ENCODE peak calls at places on chromosomes 3 and 15, in five cellular contexts. L, J, S, F and M are unnamed samples.

GRCh38 chr3:52670621-52671521 is 14.8 kb downstream of the PBRM1 start:
- DNase-seq in S (no peak), J (peak), L (no peak), F (peak), M (no peak)

GRCh38 chr3:4063916-4064592 is 239.1 kb upstream of the SETMAR start:
- DNase-seq in S (no peak), F (no peak), J (no peak), L (no peak), M (no peak)

GRCh38 chr3:189320511-189320910 is 148.7 kb downstream of the TPRG1 start:
- DNase-seq in S (no peak), F (no peak), L (no peak), J (no peak), M (no peak)

GRCh38 chr3:64896173-64896925 is 208.5 kb upstream of the ADAMTS9 start:
- DNase-seq in J (no peak), L (no peak), F (no peak), S (no peak), M (no peak)

GRCh38 chr3:158768361-158768787 is 33.5 kb upstream of the MFSD1 start:
- DNase-seq in J (peak), S (peak), F (no peak), L (no peak), M (no peak)

GRCh38 chr3:73581134-73581846 is 43.5 kb downstream of the PDZRN3 start:
- DNase-seq in S (no peak), L (no peak), F (no peak), J (no peak), M (no peak)

GRCh38 chr3:161314836-161315391 is 56.4 kb downstream of the SPTSSB start:
- DNase-seq in F (no peak), J (no peak), L (no peak), S (no peak), M (no peak)

GRCh38 chr3:67976683-67977082 is 322.3 kb upstream of the SUCLG2 start:
- DNase-seq in S (no peak), F (no peak), L (no peak), J (no peak), M (no peak)

GRCh38 chr15:99139276-99139675 is 34.4 kb downstream of the SYNM start:
- DNase-seq in S (no peak), L (no peak), J (no peak), F (no peak), M (no peak)

GRCh38 chr3:12999147-13000140 is 73.8 kb downstream of the IQSEC1 start:
- DNase-seq in S (peak), J (peak), L (no peak), F (no peak), M (no peak)

GRCh38 chr3:15654096-15654495 is 52.6 kb downstream of the BTD start:
- DNase-seq in L (no peak), F (no peak), J (no peak), S (no peak), M (no peak)

DNA sequence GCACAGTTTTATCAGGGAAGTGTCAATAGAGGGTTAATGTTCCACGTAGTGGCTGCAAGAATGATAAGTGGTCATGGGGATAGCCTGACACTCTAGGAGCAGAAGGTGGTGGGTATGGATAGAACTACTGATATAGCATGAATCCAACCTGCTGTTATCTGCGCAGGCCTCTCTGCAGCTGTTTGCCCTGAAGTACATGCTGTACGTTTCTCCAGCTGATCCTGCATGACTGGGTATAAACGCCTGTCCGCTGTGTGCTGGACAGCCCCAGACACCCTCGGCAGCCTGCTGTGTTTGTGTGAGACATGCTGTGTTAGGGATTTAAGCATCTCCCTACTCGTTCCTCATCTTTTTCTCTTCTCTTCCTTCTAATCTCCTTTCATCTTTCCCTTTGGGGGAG is 87.1 kb downstream of the LPP start:
- DNase-seq in L (no peak), J (no peak), S (no peak), F (no peak), M (no peak)
- TF ChIP-seq TAF1 in L (no peak), J (no peak), S (no peak), F (no peak), M (no peak)

GRCh38 chr3:179260949-179261765 is 10.2 kb upstream of the KCNMB3 start:
- DNase-seq in S (peak), F (no peak), J (peak), L (peak), M (peak)
- TF ChIP-seq POLR2A in S (peak), F (peak), J (peak), L (no peak), M (peak)

DNA sequence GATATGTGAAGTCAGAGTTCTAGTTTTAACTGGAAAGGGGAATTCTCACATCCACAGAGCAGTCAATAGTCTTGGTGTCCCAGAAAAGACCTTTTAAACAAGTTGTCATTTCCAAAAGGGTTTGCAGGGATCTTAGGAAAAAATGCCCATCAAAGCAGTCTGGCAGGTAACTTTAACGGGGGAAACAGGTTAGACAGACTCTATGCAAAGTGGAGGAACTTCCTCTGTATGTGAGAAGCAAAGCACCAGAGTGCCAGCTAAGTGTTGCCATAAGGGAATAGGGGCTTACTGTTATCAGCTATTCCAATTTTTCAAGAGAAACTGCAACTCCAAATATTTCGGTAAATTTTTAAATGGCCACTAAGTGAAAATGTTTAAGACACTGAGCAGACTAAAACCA is 307.9 kb upstream of the MDFIC2 start:
- DNase-seq in L (no peak), J (no peak), S (no peak), F (no peak), M (no peak)
- TF ChIP-seq POLR2AphosphoS5 in L (no peak), J (no peak), S (no peak), F (no peak), M (no peak)

GRCh38 chr3:170222647-170223541 is 670 bp downstream of the PRKCI start:
- DNase-seq in F (no peak), J (peak), L (peak), S (peak), M (peak)

GRCh38 chr3:170221924-170222646 is at the start of gene PRKCI:
- DNase-seq in S (peak), J (peak), L (peak), F (peak), M (peak)

GRCh38 chr3:170226426-170226960 is 4.3 kb downstream of the PRKCI start:
- DNase-seq in L (no peak), S (no peak), J (no peak), F (no peak), M (no peak)

GRCh38 chr3:170225166-170225565 is 2.9 kb downstream of the PRKCI start:
- DNase-seq in F (no peak), S (no peak), L (no peak), J (no peak), M (no peak)

DNA sequence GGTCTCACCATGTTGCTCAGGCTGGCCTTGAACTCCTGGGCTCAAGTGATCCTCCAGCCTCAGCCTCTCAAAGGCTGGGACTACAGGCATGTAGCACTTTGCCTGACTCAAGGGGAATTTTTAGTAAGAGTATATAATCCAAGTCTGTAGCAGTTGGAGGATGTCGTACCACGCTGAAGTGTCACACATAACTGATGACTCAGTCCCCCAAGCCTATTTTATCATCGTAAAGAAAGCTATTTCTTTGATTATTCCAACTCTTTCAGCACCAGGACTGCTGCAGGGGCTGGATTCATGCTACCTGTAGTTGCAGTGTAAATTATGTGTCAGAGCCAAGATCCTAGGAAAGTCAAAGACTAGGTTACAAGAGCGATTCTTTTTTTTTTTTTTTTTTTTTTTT is 1.4 kb upstream of the PRKCI start:
- DNase-seq in S (no peak), F (no peak), L (no peak), J (no peak), M (no peak)
- TF ChIP-seq TAF1 in S (no peak), F (no peak), L (no peak), J (no peak), M (no peak)

GRCh38 chr3:113211370-113212154 is at the start of gene BOC:
- DNase-seq in F (no peak), L (peak), S (no peak), J (no peak), M (peak)

GRCh38 chr3:113210608-113211369 is 568 bp upstream of the BOC start:
- DNase-seq in J (no peak), S (no peak), F (no peak), L (no peak), M (no peak)

GRCh38 chr3:113214227-113214626 is 2.9 kb downstream of the BOC start:
- DNase-seq in F (no peak), J (no peak), S (no peak), L (no peak), M (no peak)

GRCh38 chr3:113212845-113213375 is 1.6 kb downstream of the BOC start:
- DNase-seq in L (no peak), F (no peak), J (no peak), S (no peak), M (no peak)

DNA sequence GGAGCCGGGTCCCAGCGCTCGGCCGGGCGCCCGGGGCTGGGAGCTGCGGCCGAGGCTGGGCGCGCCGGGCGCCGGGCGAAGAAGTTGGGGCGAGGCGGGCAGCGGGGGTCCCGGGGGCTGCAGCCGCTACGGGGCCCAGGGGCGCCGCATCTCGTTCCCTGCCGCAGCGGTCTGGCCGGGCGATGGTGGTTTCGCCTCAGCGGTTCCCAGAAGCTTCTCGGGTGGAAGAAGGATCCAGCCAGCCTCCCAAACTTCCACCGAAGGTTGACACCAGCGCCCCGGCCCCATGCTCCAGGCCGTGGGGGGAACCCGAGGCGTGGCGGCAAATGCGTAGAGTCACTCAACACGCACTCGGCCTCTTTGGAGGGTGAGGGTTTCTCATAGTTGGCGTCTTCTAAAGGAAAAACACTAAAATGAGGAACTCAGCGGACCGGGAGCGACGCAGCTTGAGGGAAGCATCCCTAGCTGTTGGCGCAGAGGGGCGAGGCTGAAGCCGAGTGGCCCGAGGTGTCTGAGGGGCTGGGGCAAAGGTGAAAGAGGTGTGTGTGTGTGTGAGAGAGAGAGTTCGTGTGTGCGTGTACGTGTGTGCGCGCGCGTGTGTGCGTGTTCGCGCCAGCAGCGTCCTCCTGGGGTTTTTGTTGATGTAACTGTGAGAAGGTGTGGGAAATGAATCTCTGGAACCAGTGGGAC is 943 bp downstream of the BOC start:
- DNase-seq in J (no peak), S (no peak), F (no peak), L (peak), M (peak)
- TF ChIP-seq POLR2A in J (no peak), S (no peak), F (no peak), L (no peak), M (no peak)

DNA sequence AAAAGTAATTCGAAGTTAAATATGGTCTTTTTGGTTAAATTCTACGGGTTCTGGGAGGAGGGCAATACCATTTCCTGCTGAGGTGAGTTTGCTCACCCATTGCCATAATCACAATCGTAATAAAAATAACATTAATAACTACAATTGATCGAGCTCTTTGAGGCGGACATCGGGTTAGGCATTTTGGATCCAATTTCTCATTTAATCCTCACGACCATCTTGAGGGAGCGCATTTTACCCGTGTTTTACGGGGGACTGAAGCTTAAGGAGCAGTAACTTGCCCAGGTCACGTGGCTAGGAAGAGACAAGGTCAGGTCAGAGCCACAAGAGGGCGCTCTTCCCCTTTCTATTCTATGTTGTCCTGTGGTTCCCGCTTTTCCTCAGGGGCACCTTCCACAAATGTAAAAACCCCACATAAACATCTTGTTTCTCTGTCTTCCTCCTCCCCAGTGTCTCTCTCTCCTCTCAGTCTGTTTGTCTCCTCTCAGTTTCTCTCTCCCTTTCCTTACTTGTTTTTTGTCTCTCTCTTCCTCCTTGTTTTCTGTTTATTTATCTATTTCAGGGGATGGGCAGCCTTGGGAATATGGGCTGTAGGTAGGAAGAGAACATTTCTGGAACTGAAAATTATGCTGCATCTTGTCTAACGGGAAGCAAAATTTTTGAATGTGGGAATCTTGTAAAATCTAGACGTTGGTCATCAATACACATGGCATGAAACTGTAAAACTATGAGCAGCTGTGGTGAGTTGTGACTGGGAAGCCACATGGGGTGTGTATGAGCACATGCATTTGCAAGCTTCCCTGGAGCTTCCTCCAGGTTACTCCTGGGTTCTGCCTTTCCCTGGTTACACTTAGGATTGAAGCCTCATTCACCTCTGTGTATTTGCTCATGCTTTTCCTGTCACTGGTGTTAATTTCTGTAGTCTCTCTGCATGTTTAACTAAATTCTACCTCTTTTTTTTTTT is 71.0 kb downstream of the SQOR start:
- DNase-seq in J (peak), L (peak), F (peak), S (peak), M (peak)
- TF ChIP-seq POLR2AphosphoS5 in J (no peak), L (no peak), F (no peak), S (no peak), M (no peak)

GRCh38 chr3:134251731-134252391 is 1.2 kb upstream of the RYK start:
- DNase-seq in S (no peak), J (peak), F (no peak), L (no peak), M (no peak)
- TF ChIP-seq TAF1 in S (no peak), J (no peak), F (no peak), L (no peak), M (no peak)

DNA sequence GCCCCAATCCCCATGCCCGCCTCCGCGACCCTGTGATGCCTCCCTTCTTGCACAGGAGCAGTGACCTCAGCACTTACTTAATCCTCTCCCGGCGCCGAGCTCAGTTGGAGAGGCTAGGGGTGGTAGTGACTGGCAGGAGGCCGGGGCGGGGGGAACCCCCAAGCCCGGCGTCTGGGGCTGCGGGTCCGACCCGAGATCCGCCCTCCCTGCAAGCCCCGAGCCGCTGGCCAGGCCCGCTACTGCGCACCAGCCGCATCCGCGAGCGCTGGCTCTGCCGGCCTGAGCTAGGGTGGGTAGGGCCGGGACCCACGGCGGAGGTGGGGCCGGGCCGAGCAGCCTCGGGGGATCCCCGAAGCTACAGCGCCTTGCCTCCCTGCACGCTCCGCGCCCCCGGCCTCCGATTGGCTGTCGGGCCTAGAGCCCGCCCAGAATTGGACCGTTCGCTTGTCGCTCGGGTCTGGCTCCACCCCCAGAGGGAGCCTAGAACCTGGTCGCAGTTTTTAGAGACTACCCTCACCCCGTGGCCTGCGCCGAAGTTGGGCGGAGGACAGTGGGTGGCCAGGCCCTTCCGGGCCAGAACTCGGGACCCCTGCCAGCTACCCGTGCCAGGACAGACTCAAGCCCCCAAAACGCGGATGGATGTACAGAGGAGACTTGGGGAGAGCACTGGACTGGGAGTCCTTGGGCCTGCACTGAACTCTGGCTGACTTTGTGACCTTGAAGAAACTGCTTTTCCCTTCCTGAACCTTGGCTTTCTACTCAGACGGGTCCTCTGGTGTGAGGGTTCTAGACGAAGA is at the start of gene C3orf18:
- DNase-seq in J (peak), L (peak), F (peak), S (peak), M (peak)
- TF ChIP-seq POLR2A in J (no peak), L (no peak), F (peak), S (no peak), M (peak)